ENCODE peak calls at places on chromosomes 4 and X, in six cellular contexts. R, A, G, P, J and L are unnamed samples.

GRCh38 chrX:51332188-51332942 is at the start of gene NUDT10:
- DNase-seq in R (peak), A (no peak), G (peak), P (no peak), J (peak), L (peak)

GRCh38 chrX:119763175-119763574 is 4.8 kb downstream of the SOWAHD start:
- DNase-seq in R (no peak), A (no peak), G (no peak), P (peak), J (no peak), L (peak)

GRCh38 chrX:71144651-71145050 is at the start of gene NLGN3:
- DNase-seq in R (peak), A (no peak), G (peak), P (no peak), J (no peak), L (peak)

GRCh38 chr4:95129708-95130343 is 372.1 kb downstream of the BMPR1B start:
- DNase-seq in R (no peak), A (no peak), G (no peak), P (peak), J (no peak), L (peak)

GRCh38 chrX:12825801-12826200 is 34.6 kb downstream of the PRPS2 start:
- DNase-seq in R (peak), A (no peak), G (no peak), P (no peak), J (no peak), L (no peak)

GRCh38 chrX:23398570-23398969 is 63.9 kb downstream of the PTCHD1 start:
- DNase-seq in R (no peak), A (no peak), G (no peak), P (no peak), J (no peak), L (no peak)

GRCh38 chr4:31538877-31539276 is 818.7 kb downstream of the PCDH7 start:
- DNase-seq in R (no peak), A (no peak), G (no peak), P (no peak), J (no peak), L (no peak)

GRCh38 chr4:173521474-173522159 is 8.4 kb downstream of the HAND2 start:
- DNase-seq in R (no peak), A (no peak), G (no peak), P (no peak), J (no peak), L (no peak)

GRCh38 chr4:10085828-10086505 is 30.6 kb downstream of the WDR1 start:
- DNase-seq in R (no peak), A (no peak), G (no peak), P (no peak), J (no peak), L (no peak)

GRCh38 chr4:3707423-3708102 is 58.6 kb upstream of the ADRA2C start:
- DNase-seq in R (no peak), A (no peak), G (no peak), P (no peak), J (no peak), L (peak)

GRCh38 chr4:129179276-129179675 is 83.3 kb downstream of the C4orf33 start:
- DNase-seq in R (no peak), A (no peak), G (no peak), P (no peak), J (no peak), L (no peak)

GRCh38 chr4:163554870-163555465 is 60.5 kb downstream of the TMA16 start:
- DNase-seq in R (no peak), A (no peak), G (no peak), P (no peak), J (peak), L (peak)

GRCh38 chr4:137312257-137312656 is 220.0 kb downstream of the PCDH18 start:
- DNase-seq in R (no peak), A (no peak), G (no peak), P (no peak), J (no peak), L (peak)

GRCh38 chr4:89258506-89258905 is 49.1 kb downstream of the GPRIN3 start:
- DNase-seq in R (no peak), A (no peak), G (no peak), P (no peak), J (no peak), L (no peak)

GRCh38 chrX:152658302-152658701 is 20.6 kb downstream of the GABRQ start:
- DNase-seq in R (peak), A (no peak), G (no peak), P (no peak), J (no peak), L (no peak)

GRCh38 chrX:134600714-134601113 is 57.6 kb downstream of the PLAC1 start:
- DNase-seq in R (no peak), A (no peak), G (no peak), P (no peak), J (peak), L (peak)

GRCh38 chr4:177455591-177455990 is 13.4 kb upstream of the AGA start:
- DNase-seq in R (peak), A (no peak), G (no peak), P (peak), J (no peak), L (no peak)

GRCh38 chrX:116694046-116694445 is 231.3 kb upstream of the CT83 start:
- DNase-seq in R (no peak), A (no peak), G (no peak), P (no peak), J (no peak), L (no peak)

GRCh38 chr4:82402196-82402775 is 28.0 kb downstream of the HNRNPDL start:
- DNase-seq in R (no peak), A (no peak), G (no peak), P (no peak), J (no peak), L (no peak)

GRCh38 chr4:127352220-127352619 is 280.5 kb upstream of the INTU start:
- DNase-seq in R (peak), A (no peak), G (no peak), P (no peak), J (no peak), L (no peak)

GRCh38 chrX:23373129-23373804 is 38.6 kb downstream of the PTCHD1 start:
- DNase-seq in R (no peak), A (no peak), G (no peak), P (peak), J (no peak), L (peak)

GRCh38 chr4:14254806-14255445 is 627.4 kb upstream of the BOD1L1 start:
- DNase-seq in R (no peak), A (no peak), G (no peak), P (no peak), J (no peak), L (no peak)

GRCh38 chr4:89158884-89159503 is 47.7 kb downstream of the TIGD2 start:
- DNase-seq in R (no peak), A (no peak), G (no peak), P (no peak), J (peak), L (peak)